ENCODE peak calls at places on chromosomes 1 and 21, in ten cellular contexts. One of them, this sample, is unnamed.

GRCh38 chr1:5575396-5576110 is 416.7 kb downstream of the NPHP4 start:
- DNase-seq in stimulated activated CD4-positive, alpha-beta T cell treated with anti-CD3 and anti-CD28 coated beads, Interleukin-2, amount 100 ng/mL, for 24 hours: no peak
- DNase-seq in activated CD4-positive, alpha-beta T cell treated with anti-CD3 and anti-CD28 coated beads, Interleukin-2, amount 10 ng/mL, durations not matched to agents 7 days and 5 days: no peak
- DNase-seq in endothelial cell: no peak
- DNase-seq in NCI-H1105: no peak
- DNase-seq in CD8-positive, alpha-beta T cell: no peak
- DNase-seq in K562: no peak
- DNase-seq in SJSA1: no peak
- DNase-seq in A549: no peak
- DNase-seq in NCI-H1092 treated with DMSO at 0.1 percent for 48 hours: no peak
- DNase-seq in this sample: no peak

GRCh38 chr21:38380391-38381137 is 117.7 kb downstream of the ERG start:
- DNase-seq in stimulated activated CD4-positive, alpha-beta T cell treated with anti-CD3 and anti-CD28 coated beads, Interleukin-2, amount 100 ng/mL, for 24 hours: no peak
- DNase-seq in activated CD4-positive, alpha-beta T cell treated with anti-CD3 and anti-CD28 coated beads, Interleukin-2, amount 10 ng/mL, durations not matched to agents 7 days and 5 days: no peak
- DNase-seq in endothelial cell: no peak
- DNase-seq in NCI-H1105: no peak
- DNase-seq in CD8-positive, alpha-beta T cell: no peak
- DNase-seq in K562: no peak
- DNase-seq in SJSA1: peak
- DNase-seq in A549: peak
- DNase-seq in NCI-H1092 treated with DMSO at 0.1 percent for 48 hours: no peak
- DNase-seq in this sample: peak

GRCh38 chr21:43884012-43884860 is 19.2 kb downstream of the AGPAT3 start:
- DNase-seq in stimulated activated CD4-positive, alpha-beta T cell treated with anti-CD3 and anti-CD28 coated beads, Interleukin-2, amount 100 ng/mL, for 24 hours: no peak
- DNase-seq in activated CD4-positive, alpha-beta T cell treated with anti-CD3 and anti-CD28 coated beads, Interleukin-2, amount 10 ng/mL, durations not matched to agents 7 days and 5 days: peak
- DNase-seq in endothelial cell: no peak
- DNase-seq in NCI-H1105: no peak
- DNase-seq in CD8-positive, alpha-beta T cell: no peak
- DNase-seq in K562: peak
- DNase-seq in SJSA1: peak
- DNase-seq in A549: no peak
- DNase-seq in NCI-H1092 treated with DMSO at 0.1 percent for 48 hours: no peak
- DNase-seq in this sample: no peak

GRCh38 chr1:235050911-235051360 is 77.7 kb downstream of the TOMM20 start:
- DNase-seq in stimulated activated CD4-positive, alpha-beta T cell treated with anti-CD3 and anti-CD28 coated beads, Interleukin-2, amount 100 ng/mL, for 24 hours: no peak
- DNase-seq in activated CD4-positive, alpha-beta T cell treated with anti-CD3 and anti-CD28 coated beads, Interleukin-2, amount 10 ng/mL, durations not matched to agents 7 days and 5 days: no peak
- DNase-seq in endothelial cell: no peak
- DNase-seq in NCI-H1105: no peak
- DNase-seq in CD8-positive, alpha-beta T cell: no peak
- DNase-seq in K562: peak
- DNase-seq in SJSA1: no peak
- DNase-seq in A549: no peak
- DNase-seq in NCI-H1092 treated with DMSO at 0.1 percent for 48 hours: no peak
- DNase-seq in this sample: no peak

GRCh38 chr1:185480545-185480944 is 163.5 kb upstream of the IVNS1ABP start:
- DNase-seq in stimulated activated CD4-positive, alpha-beta T cell treated with anti-CD3 and anti-CD28 coated beads, Interleukin-2, amount 100 ng/mL, for 24 hours: no peak
- DNase-seq in activated CD4-positive, alpha-beta T cell treated with anti-CD3 and anti-CD28 coated beads, Interleukin-2, amount 10 ng/mL, durations not matched to agents 7 days and 5 days: no peak
- DNase-seq in endothelial cell: no peak
- DNase-seq in NCI-H1105: no peak
- DNase-seq in CD8-positive, alpha-beta T cell: no peak
- DNase-seq in K562: no peak
- DNase-seq in SJSA1: no peak
- DNase-seq in A549: no peak
- DNase-seq in NCI-H1092 treated with DMSO at 0.1 percent for 48 hours: no peak
- DNase-seq in this sample: no peak

GRCh38 chr1:209199822-209200221 is 383.7 kb upstream of the CAMK1G start:
- DNase-seq in stimulated activated CD4-positive, alpha-beta T cell treated with anti-CD3 and anti-CD28 coated beads, Interleukin-2, amount 100 ng/mL, for 24 hours: no peak
- DNase-seq in activated CD4-positive, alpha-beta T cell treated with anti-CD3 and anti-CD28 coated beads, Interleukin-2, amount 10 ng/mL, durations not matched to agents 7 days and 5 days: no peak
- DNase-seq in endothelial cell: no peak
- DNase-seq in NCI-H1105: no peak
- DNase-seq in CD8-positive, alpha-beta T cell: no peak
- DNase-seq in K562: no peak
- DNase-seq in SJSA1: no peak
- DNase-seq in A549: no peak
- DNase-seq in NCI-H1092 treated with DMSO at 0.1 percent for 48 hours: no peak
- DNase-seq in this sample: no peak

GRCh38 chr1:47875831-47876586 is 121.2 kb downstream of the TRABD2B start:
- DNase-seq in stimulated activated CD4-positive, alpha-beta T cell treated with anti-CD3 and anti-CD28 coated beads, Interleukin-2, amount 100 ng/mL, for 24 hours: no peak
- DNase-seq in activated CD4-positive, alpha-beta T cell treated with anti-CD3 and anti-CD28 coated beads, Interleukin-2, amount 10 ng/mL, durations not matched to agents 7 days and 5 days: no peak
- DNase-seq in endothelial cell: no peak
- DNase-seq in NCI-H1105: no peak
- DNase-seq in CD8-positive, alpha-beta T cell: no peak
- DNase-seq in K562: no peak
- DNase-seq in SJSA1: peak
- DNase-seq in A549: no peak
- DNase-seq in NCI-H1092 treated with DMSO at 0.1 percent for 48 hours: peak
- DNase-seq in this sample: no peak

GRCh38 chr21:34992736-34993135 is 56.4 kb downstream of the RUNX1 start:
- DNase-seq in stimulated activated CD4-positive, alpha-beta T cell treated with anti-CD3 and anti-CD28 coated beads, Interleukin-2, amount 100 ng/mL, for 24 hours: no peak
- DNase-seq in activated CD4-positive, alpha-beta T cell treated with anti-CD3 and anti-CD28 coated beads, Interleukin-2, amount 10 ng/mL, durations not matched to agents 7 days and 5 days: no peak
- DNase-seq in endothelial cell: no peak
- DNase-seq in NCI-H1105: no peak
- DNase-seq in CD8-positive, alpha-beta T cell: no peak
- DNase-seq in K562: no peak
- DNase-seq in SJSA1: no peak
- DNase-seq in A549: no peak
- DNase-seq in NCI-H1092 treated with DMSO at 0.1 percent for 48 hours: no peak
- DNase-seq in this sample: no peak

GRCh38 chr21:16279658-16280581 is 550.1 kb downstream of the USP25 start:
- DNase-seq in stimulated activated CD4-positive, alpha-beta T cell treated with anti-CD3 and anti-CD28 coated beads, Interleukin-2, amount 100 ng/mL, for 24 hours: no peak
- DNase-seq in activated CD4-positive, alpha-beta T cell treated with anti-CD3 and anti-CD28 coated beads, Interleukin-2, amount 10 ng/mL, durations not matched to agents 7 days and 5 days: no peak
- DNase-seq in endothelial cell: no peak
- DNase-seq in NCI-H1105: no peak
- DNase-seq in CD8-positive, alpha-beta T cell: no peak
- DNase-seq in K562: no peak
- DNase-seq in SJSA1: peak
- DNase-seq in A549: no peak
- DNase-seq in NCI-H1092 treated with DMSO at 0.1 percent for 48 hours: no peak
- DNase-seq in this sample: no peak

GRCh38 chr1:227131193-227131592 is 187.1 kb downstream of the CDC42BPA start:
- DNase-seq in stimulated activated CD4-positive, alpha-beta T cell treated with anti-CD3 and anti-CD28 coated beads, Interleukin-2, amount 100 ng/mL, for 24 hours: no peak
- DNase-seq in activated CD4-positive, alpha-beta T cell treated with anti-CD3 and anti-CD28 coated beads, Interleukin-2, amount 10 ng/mL, durations not matched to agents 7 days and 5 days: no peak
- DNase-seq in endothelial cell: no peak
- DNase-seq in NCI-H1105: no peak
- DNase-seq in CD8-positive, alpha-beta T cell: no peak
- DNase-seq in K562: no peak
- DNase-seq in SJSA1: peak
- DNase-seq in A549: peak
- DNase-seq in NCI-H1092 treated with DMSO at 0.1 percent for 48 hours: no peak
- DNase-seq in this sample: peak

GRCh38 chr1:26417111-26417510 is 6.5 kb downstream of the LIN28A start:
- DNase-seq in stimulated activated CD4-positive, alpha-beta T cell treated with anti-CD3 and anti-CD28 coated beads, Interleukin-2, amount 100 ng/mL, for 24 hours: peak
- DNase-seq in activated CD4-positive, alpha-beta T cell treated with anti-CD3 and anti-CD28 coated beads, Interleukin-2, amount 10 ng/mL, durations not matched to agents 7 days and 5 days: peak
- DNase-seq in endothelial cell: peak
- DNase-seq in NCI-H1105: peak
- DNase-seq in CD8-positive, alpha-beta T cell: peak
- DNase-seq in K562: peak
- DNase-seq in SJSA1: peak
- DNase-seq in A549: peak
- DNase-seq in NCI-H1092 treated with DMSO at 0.1 percent for 48 hours: peak
- DNase-seq in this sample: peak

This sample was measured in HS-27A.